ENCODE peak calls at places on chromosomes 6 and 20, in seven cellular contexts. One of them, this sample, is unnamed.

GRCh38 chr6:3749991-3750323 is 1.6 kb downstream of the PXDC1 start:
- DNase-seq in trophoblast cell: peak; percentile 44
- DNase-seq in mesenchymal stem cell: peak; percentile 68
- DNase-seq in IMR-90: peak; percentile 74
- DNase-seq in H1: no peak
- DNase-seq in mesendoderm: peak; percentile 51
- DNase-seq in H9: no peak
- DNase-seq in this sample: no peak

GRCh38 chr6:158500016-158500735 is 59.7 kb upstream of the TMEM181 start:
- DNase-seq in H1: no peak
- DNase-seq in trophoblast cell: no peak
- DNase-seq in mesenchymal stem cell: peak; percentile 61
- DNase-seq in IMR-90: peak; percentile 59
- DNase-seq in mesendoderm: peak; percentile 30
- DNase-seq in H9: no peak
- DNase-seq in this sample: no peak

GRCh38 chr6:164247106-164247505 is 832.6 kb downstream of the QKI start:
- DNase-seq in mesenchymal stem cell: no peak
- DNase-seq in H9: no peak
- DNase-seq in trophoblast cell: no peak
- DNase-seq in mesendoderm: no peak
- DNase-seq in IMR-90: no peak
- DNase-seq in H1: no peak
- DNase-seq in this sample: peak; percentile 32

GRCh38 chr20:35665949-35666288 is 1.2 kb upstream of the CPNE1 start:
- DNase-seq in mesenchymal stem cell: no peak
- DNase-seq in trophoblast cell: no peak
- DNase-seq in H1: peak; percentile 31
- DNase-seq in IMR-90: no peak
- DNase-seq in H9: no peak
- DNase-seq in mesendoderm: no peak
- DNase-seq in this sample: no peak

GRCh38 chr6:90045535-90045934 is 151.3 kb downstream of the GJA10 start:
- DNase-seq in trophoblast cell: no peak
- DNase-seq in mesendoderm: no peak
- DNase-seq in IMR-90: peak; percentile 38
- DNase-seq in H9: no peak
- DNase-seq in H1: no peak
- DNase-seq in mesenchymal stem cell: no peak
- DNase-seq in this sample: no peak

GRCh38 chr6:138004423-138005287 is 102.6 kb downstream of the PERP start:
- DNase-seq in trophoblast cell: peak; percentile 18
- DNase-seq in mesendoderm: peak; percentile 40
- DNase-seq in IMR-90: peak; percentile 41
- DNase-seq in H9: no peak
- DNase-seq in H1: no peak
- DNase-seq in mesenchymal stem cell: peak; percentile 33
- DNase-seq in this sample: no peak

GRCh38 chr6:73802366-73802765 is 106.4 kb downstream of the CD109 start:
- DNase-seq in IMR-90: peak; percentile 49
- DNase-seq in H9: no peak
- DNase-seq in mesenchymal stem cell: no peak
- DNase-seq in H1: no peak
- DNase-seq in trophoblast cell: no peak
- DNase-seq in mesendoderm: no peak
- DNase-seq in this sample: no peak

GRCh38 chr6:16333580-16333979 is 95.2 kb downstream of the GMPR start:
- DNase-seq in H9: no peak
- DNase-seq in H1: no peak
- DNase-seq in mesenchymal stem cell: peak; percentile 71
- DNase-seq in mesendoderm: peak; percentile 39
- DNase-seq in trophoblast cell: peak; percentile 69
- DNase-seq in IMR-90: peak; percentile 60
- DNase-seq in this sample: no peak

GRCh38 chr6:33700391-33701050 is 11.0 kb downstream of the UQCC2 start:
- DNase-seq in mesendoderm: peak; percentile 94
- DNase-seq in H1: peak; percentile 84
- DNase-seq in H9: peak; percentile 93
- DNase-seq in IMR-90: peak; percentile 70
- DNase-seq in trophoblast cell: peak; percentile 47
- DNase-seq in mesenchymal stem cell: peak; percentile 75
- DNase-seq in this sample: peak; percentile 59

DNA sequence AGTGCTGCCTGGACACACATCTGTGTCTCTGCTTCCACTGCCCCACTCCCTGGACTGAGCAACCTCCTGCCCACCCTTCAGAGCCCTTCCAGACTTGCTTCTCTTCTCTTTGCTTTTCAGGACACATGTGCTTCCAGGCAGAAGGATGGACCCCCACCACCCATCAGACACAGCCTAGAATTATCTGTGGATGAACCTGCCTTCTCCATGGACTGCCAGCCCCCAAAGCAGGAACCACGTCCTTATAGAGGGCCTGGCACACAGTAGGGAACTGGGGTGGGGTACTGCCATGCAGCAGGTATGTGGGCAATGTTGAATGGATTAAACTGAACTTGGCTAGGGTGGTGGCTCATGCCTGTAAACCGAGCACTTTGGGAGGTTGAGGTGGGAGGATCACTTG is 3.6 kb downstream of the KIAA1755 start:
- DNase-seq in H1: no peak
- DNase-seq in mesendoderm: no peak
- DNase-seq in mesenchymal stem cell: no peak
- DNase-seq in trophoblast cell: no peak
- DNase-seq in H9: no peak
- DNase-seq in IMR-90: no peak
- DNase-seq in this sample: no peak
- H3K27ac ChIP-seq in H1: no peak overlapping the region
- H3K27ac ChIP-seq in mesendoderm: no peak overlapping the region
- H3K27ac ChIP-seq in mesenchymal stem cell: no peak overlapping the region
- H3K27ac ChIP-seq in trophoblast cell: no peak overlapping the region
- H3K27ac ChIP-seq in H9: no peak overlapping the region
- H3K27ac ChIP-seq in IMR-90: no peak overlapping the region
- H3K27ac ChIP-seq in this sample: no peak overlapping the region

GRCh38 chr6:1839315-1839714 is 229.6 kb downstream of the FOXC1 start:
- DNase-seq in mesenchymal stem cell: no peak
- DNase-seq in H1: no peak
- DNase-seq in IMR-90: no peak
- DNase-seq in H9: no peak
- DNase-seq in mesendoderm: no peak
- DNase-seq in trophoblast cell: no peak
- DNase-seq in this sample: no peak

GRCh38 chr6:1841131-1841530 is 231.4 kb downstream of the FOXC1 start:
- DNase-seq in IMR-90: peak; percentile 8
- DNase-seq in trophoblast cell: no peak
- DNase-seq in mesendoderm: no peak
- DNase-seq in H9: no peak
- DNase-seq in H1: no peak
- DNase-seq in mesenchymal stem cell: no peak
- DNase-seq in this sample: no peak

GRCh38 chr6:1838604-1839003 is 228.9 kb downstream of the FOXC1 start:
- DNase-seq in H9: no peak
- DNase-seq in IMR-90: peak; percentile 51
- DNase-seq in H1: no peak
- DNase-seq in mesendoderm: peak; percentile 26
- DNase-seq in trophoblast cell: no peak
- DNase-seq in mesenchymal stem cell: no peak
- DNase-seq in this sample: no peak

GRCh38 chr6:1842334-1842733 is 232.6 kb downstream of the FOXC1 start:
- DNase-seq in trophoblast cell: no peak
- DNase-seq in IMR-90: no peak
- DNase-seq in mesenchymal stem cell: no peak
- DNase-seq in H9: no peak
- DNase-seq in mesendoderm: no peak
- DNase-seq in H1: no peak
- DNase-seq in this sample: no peak

GRCh38 chr6:1840491-1841121 is 230.9 kb downstream of the FOXC1 start:
- DNase-seq in H9: no peak
- DNase-seq in mesendoderm: no peak
- DNase-seq in IMR-90: no peak
- DNase-seq in H1: no peak
- DNase-seq in trophoblast cell: peak; percentile 62
- DNase-seq in mesenchymal stem cell: no peak
- DNase-seq in this sample: no peak
- H2AK5ac ChIP-seq in H9: no peak overlapping the region
- H2AK5ac ChIP-seq in mesendoderm: no peak overlapping the region
- H2AK5ac ChIP-seq in IMR-90: no peak overlapping the region
- H2AK5ac ChIP-seq in H1: no peak overlapping the region
- H2AK5ac ChIP-seq in trophoblast cell: no peak overlapping the region
- H2AK5ac ChIP-seq in mesenchymal stem cell: no peak overlapping the region
- H2AK5ac ChIP-seq in this sample: no peak overlapping the region

GRCh38 chr20:44573501-44573869 is 8.9 kb upstream of the PKIG start:
- DNase-seq in IMR-90: no peak
- DNase-seq in H1: no peak
- DNase-seq in H9: no peak
- DNase-seq in trophoblast cell: no peak
- DNase-seq in mesendoderm: no peak
- DNase-seq in mesenchymal stem cell: no peak
- DNase-seq in this sample: no peak

GRCh38 chr20:44570369-44570768 is 12.0 kb upstream of the PKIG start:
- DNase-seq in H9: no peak
- DNase-seq in mesendoderm: no peak
- DNase-seq in IMR-90: no peak
- DNase-seq in mesenchymal stem cell: no peak
- DNase-seq in H1: no peak
- DNase-seq in trophoblast cell: no peak
- DNase-seq in this sample: no peak

GRCh38 chr20:44574372-44574771 is 8.0 kb upstream of the PKIG start:
- DNase-seq in mesendoderm: no peak
- DNase-seq in H1: no peak
- DNase-seq in IMR-90: no peak
- DNase-seq in trophoblast cell: no peak
- DNase-seq in H9: no peak
- DNase-seq in mesenchymal stem cell: no peak
- DNase-seq in this sample: no peak

GRCh38 chr20:44571367-44571766 is 11.0 kb upstream of the PKIG start:
- DNase-seq in H9: no peak
- DNase-seq in trophoblast cell: no peak
- DNase-seq in IMR-90: no peak
- DNase-seq in mesendoderm: no peak
- DNase-seq in mesenchymal stem cell: peak; percentile 24
- DNase-seq in H1: no peak
- DNase-seq in this sample: no peak

GRCh38 chr20:44572551-44573500 is 9.6 kb upstream of the PKIG start:
- DNase-seq in mesenchymal stem cell: peak; percentile 91
- DNase-seq in H9: no peak
- DNase-seq in IMR-90: peak; percentile 89
- DNase-seq in H1: no peak
- DNase-seq in mesendoderm: no peak
- DNase-seq in trophoblast cell: peak; percentile 95
- DNase-seq in this sample: no peak
- H3K27ac ChIP-seq in mesenchymal stem cell: peak overlapping the region; percentile 88
- H3K27ac ChIP-seq in H9: no peak overlapping the region
- H3K27ac ChIP-seq in IMR-90: peak overlapping the region; percentile 93
- H3K27ac ChIP-seq in H1: no peak overlapping the region
- H3K27ac ChIP-seq in mesendoderm: no peak overlapping the region
- H3K27ac ChIP-seq in trophoblast cell: no peak overlapping the region
- H3K27ac ChIP-seq in this sample: no peak overlapping the region

GRCh38 chr6:9437836-9438235 is 977.0 kb downstream of the TFAP2A start:
- DNase-seq in mesenchymal stem cell: no peak
- DNase-seq in mesendoderm: no peak
- DNase-seq in trophoblast cell: no peak
- DNase-seq in H9: no peak
- DNase-seq in IMR-90: peak; percentile 59
- DNase-seq in H1: no peak
- DNase-seq in this sample: no peak
- H2AK5ac ChIP-seq in mesenchymal stem cell: no peak overlapping the region
- H2AK5ac ChIP-seq in mesendoderm: no peak overlapping the region
- H2AK5ac ChIP-seq in trophoblast cell: no peak overlapping the region
- H2AK5ac ChIP-seq in H9: no peak overlapping the region
- H2AK5ac ChIP-seq in IMR-90: no peak overlapping the region
- H2AK5ac ChIP-seq in H1: no peak overlapping the region
- H2AK5ac ChIP-seq in this sample: no peak overlapping the region

GRCh38 chr6:56036911-56037310 is 161.5 kb upstream of the BMP5 start:
- DNase-seq in trophoblast cell: no peak
- DNase-seq in H9: no peak
- DNase-seq in IMR-90: no peak
- DNase-seq in mesendoderm: no peak
- DNase-seq in H1: no peak
- DNase-seq in mesenchymal stem cell: no peak
- DNase-seq in this sample: no peak

GRCh38 chr6:56040271-56040670 is 164.9 kb upstream of the BMP5 start:
- DNase-seq in H9: no peak
- DNase-seq in IMR-90: peak; percentile 77
- DNase-seq in H1: no peak
- DNase-seq in mesenchymal stem cell: peak; percentile 63
- DNase-seq in trophoblast cell: no peak
- DNase-seq in mesendoderm: no peak
- DNase-seq in this sample: no peak

GRCh38 chr6:56038764-56039163 is 163.4 kb upstream of the BMP5 start:
- DNase-seq in H9: no peak
- DNase-seq in H1: no peak
- DNase-seq in mesenchymal stem cell: no peak
- DNase-seq in trophoblast cell: no peak
- DNase-seq in IMR-90: no peak
- DNase-seq in mesendoderm: no peak
- DNase-seq in this sample: no peak

GRCh38 chr6:56040875-56041274 is 165.5 kb upstream of the BMP5 start:
- DNase-seq in mesendoderm: no peak
- DNase-seq in H1: no peak
- DNase-seq in H9: no peak
- DNase-seq in IMR-90: peak; percentile 28
- DNase-seq in mesenchymal stem cell: no peak
- DNase-seq in trophoblast cell: peak; percentile 53
- DNase-seq in this sample: no peak

DNA sequence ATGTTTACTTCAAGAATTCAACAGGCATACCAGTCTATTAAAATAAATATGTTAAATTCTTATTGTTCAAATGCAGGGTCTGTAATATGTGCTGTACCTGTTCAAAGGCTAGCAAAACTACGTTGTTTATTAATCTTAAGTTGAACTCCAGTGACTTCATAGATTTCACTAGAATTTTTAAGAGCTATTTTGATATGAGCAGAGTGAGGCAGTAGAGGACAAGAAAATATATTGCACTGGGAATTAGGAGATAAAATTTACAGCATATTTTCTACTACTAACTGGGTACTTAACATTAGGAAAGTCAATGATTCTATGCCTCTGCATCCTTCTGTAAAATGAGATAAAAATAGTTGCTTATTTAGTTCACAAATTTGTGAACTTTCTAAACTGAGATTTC is 162.2 kb upstream of the BMP5 start:
- DNase-seq in mesenchymal stem cell: no peak
- DNase-seq in H1: no peak
- DNase-seq in IMR-90: no peak
- DNase-seq in mesendoderm: no peak
- DNase-seq in H9: no peak
- DNase-seq in trophoblast cell: no peak
- DNase-seq in this sample: no peak
- H3K27ac ChIP-seq in mesenchymal stem cell: no peak overlapping the region
- H3K27ac ChIP-seq in H1: no peak overlapping the region
- H3K27ac ChIP-seq in IMR-90: no peak overlapping the region
- H3K27ac ChIP-seq in mesendoderm: no peak overlapping the region
- H3K27ac ChIP-seq in H9: no peak overlapping the region
- H3K27ac ChIP-seq in trophoblast cell: no peak overlapping the region
- H3K27ac ChIP-seq in this sample: no peak overlapping the region

GRCh38 chr6:13357551-13358075 is 29.3 kb upstream of the TBC1D7 start:
- DNase-seq in mesenchymal stem cell: no peak
- DNase-seq in mesendoderm: no peak
- DNase-seq in trophoblast cell: no peak
- DNase-seq in H9: peak; percentile 52
- DNase-seq in IMR-90: peak; percentile 77
- DNase-seq in H1: no peak
- DNase-seq in this sample: no peak
- H2AK5ac ChIP-seq in mesenchymal stem cell: peak overlapping the region; percentile 31
- H2AK5ac ChIP-seq in mesendoderm: no peak overlapping the region
- H2AK5ac ChIP-seq in trophoblast cell: no peak overlapping the region
- H2AK5ac ChIP-seq in H9: no peak overlapping the region
- H2AK5ac ChIP-seq in IMR-90: peak overlapping the region; percentile 72
- H2AK5ac ChIP-seq in H1: no peak overlapping the region
- H2AK5ac ChIP-seq in this sample: no peak overlapping the region